ENCODE peak calls at places on chromosomes 12 and 14, in five cellular contexts. J is A673, S is AG20443, Y is neural progenitor cell, D is occipital lobe. A is an unnamed sample.

GRCh38 chr12:4518106-4518728 is 20.5 kb upstream of the RAD51AP1 start:
- DNase-seq in Y (no peak), J (peak; percentile 17), S (peak; percentile 12), D (no peak), A (no peak)

GRCh38 chr12:42332301-42332894 is 6.4 kb downstream of the PPHLN1 start:
- DNase-seq in J (peak; percentile 70), Y (no peak), S (peak; percentile 61), D (no peak), A (no peak)

GRCh38 chr14:53391631-53392030 is 238.5 kb upstream of the DDHD1 start:
- DNase-seq in Y (no peak), S (peak; percentile 58), J (peak; percentile 6), D (no peak), A (no peak)

GRCh38 chr14:104799239-104799599 is 1.7 kb upstream of the ZBTB42 start:
- DNase-seq in D (no peak), Y (no peak), S (no peak), J (no peak), A (no peak)

GRCh38 chr12:113231275-113232231 is 10.3 kb downstream of the TPCN1 start:
- DNase-seq in S (no peak), J (peak; percentile 42), D (no peak), Y (no peak), A (no peak)

GRCh38 chr12:48717252-48717695 is 767 bp upstream of the CCNT1 start:
- DNase-seq in J (peak; percentile 8), Y (peak; percentile 8), S (no peak), D (no peak), A (peak; percentile 37)

GRCh38 chr12:53004178-53004577 is 2.1 kb upstream of the EIF4B start:
- DNase-seq in D (no peak), J (no peak), S (no peak), Y (peak; percentile 56), A (peak; percentile 50)

GRCh38 chr12:49636979-49637378 is 13.6 kb downstream of the PRPF40B start:
- DNase-seq in Y (peak; percentile 72), J (peak; percentile 82), D (peak; percentile 57), S (peak; percentile 83), A (peak; percentile 91)

A was measured in H7.